ENCODE peak calls at places on chromosomes 2 and 18, in six cellular contexts. R is ACHN; J is naive thymus-derived CD8-positive, alpha-beta T cell; P is NCI-H2081; H is A549; T is T-helper 17 cell. Y is an unnamed sample.

GRCh38 chr2:123738643-123739042 is 286.4 kb upstream of the CNTNAP5 start:
- DNase-seq in R (no peak), J (no peak), P (no peak), H (no peak), T (no peak), Y (no peak)

GRCh38 chr2:230942371-230942770 is 17.3 kb upstream of the GPR55 start:
- DNase-seq in R (no peak), J (no peak), P (no peak), H (no peak), T (no peak), Y (no peak)

GRCh38 chr2:239751719-239752355 is 273.3 kb downstream of the NDUFA10 start:
- DNase-seq in R (no peak), J (peak; percentile 27), P (no peak), H (no peak), T (no peak), Y (no peak)

GRCh38 chr18:567119-567518 is 13.1 kb upstream of the CETN1 start:
- DNase-seq in R (no peak), J (no peak), P (no peak), H (no peak), T (no peak), Y (no peak)

GRCh38 chr2:181465686-181466375 is 8.6 kb downstream of the ITGA4 start:
- DNase-seq in R (no peak), J (no peak), P (no peak), H (no peak), T (no peak), Y (no peak)

GRCh38 chr2:212915121-212915782 is 236.2 kb downstream of the IKZF2 start:
- DNase-seq in R (no peak), J (no peak), P (no peak), H (no peak), T (no peak), Y (no peak)

GRCh38 chr18:13514558-13514957 is 211.8 kb downstream of the FAM210A start:
- DNase-seq in R (no peak), J (no peak), P (no peak), H (no peak), T (no peak), Y (no peak)

GRCh38 chr2:44277541-44277940 is 2.3 kb downstream of the SLC3A1 start:
- DNase-seq in R (no peak), J (no peak), P (no peak), H (no peak), T (no peak), Y (no peak)

GRCh38 chr2:100852447-100852846 is 32.5 kb downstream of the NPAS2 start:
- DNase-seq in R (no peak), J (no peak), P (no peak), H (no peak), T (no peak), Y (no peak)

GRCh38 chr18:12597775-12598174 is 60.1 kb downstream of the SPIRE1 start:
- DNase-seq in R (peak; percentile 80), J (no peak), P (no peak), H (peak; percentile 80), T (no peak), Y (no peak)

GRCh38 chr2:215060851-215061541 is 77.4 kb downstream of the ABCA12 start:
- DNase-seq in R (no peak), J (no peak), P (peak; percentile 39), H (no peak), T (no peak), Y (peak; percentile 3)

GRCh38 chr2:10410716-10411437 is 37.2 kb downstream of the ODC1 start:
- DNase-seq in R (no peak), J (no peak), P (peak; percentile 30), H (no peak), T (no peak), Y (no peak)

GRCh38 chr18:22106536-22107292 is 62.7 kb upstream of the GATA6 start:
- DNase-seq in R (no peak), J (no peak), P (no peak), H (peak; percentile 17), T (no peak), Y (no peak)

GRCh38 chr2:86793752-86794151 is 3.0 kb upstream of the CD8A start:
- DNase-seq in R (no peak), J (no peak), P (no peak), H (no peak), T (no peak), Y (no peak)

GRCh38 chr2:1976725-1977416 is 232.6 kb upstream of the PXDN start:
- DNase-seq in R (no peak), J (no peak), P (no peak), H (no peak), T (no peak), Y (no peak)

GRCh38 chr2:28674062-28674712 is 77.4 kb upstream of the PPP1CB start:
- DNase-seq in R (no peak), J (no peak), P (no peak), H (no peak), T (no peak), Y (no peak)

GRCh38 chr18:1995041-1995612 is 576.2 kb downstream of the METTL4 start:
- DNase-seq in R (no peak), J (no peak), P (no peak), H (no peak), T (no peak), Y (no peak)

GRCh38 chr2:162890690-162891311 is 52.2 kb upstream of the KCNH7 start:
- DNase-seq in R (peak; percentile 78), J (no peak), P (peak; percentile 66), H (peak; percentile 75), T (no peak), Y (peak; percentile 55)

GRCh38 chr18:65737346-65737745 is 13.5 kb upstream of the CDH7 start:
- DNase-seq in R (no peak), J (no peak), P (peak; percentile 37), H (no peak), T (no peak), Y (no peak)

GRCh38 chr2:74249406-74250122 is 51.1 kb downstream of the MTHFD2 start:
- DNase-seq in R (no peak), J (no peak), P (no peak), H (no peak), T (no peak), Y (no peak)

GRCh38 chr18:79934311-79935097 is 16.9 kb downstream of the SLC66A2 start:
- DNase-seq in R (no peak), J (no peak), P (no peak), H (no peak), T (no peak), Y (no peak)

GRCh38 chr2:189466656-189467055 is 25.4 kb downstream of the WDR75 start:
- DNase-seq in R (peak; percentile 57), J (no peak), P (no peak), H (peak; percentile 51), T (no peak), Y (no peak)

GRCh38 chr18:50879302-50880107 is 587 bp downstream of the ME2 start:
- DNase-seq in R (peak; percentile 39), J (no peak), P (no peak), H (peak; percentile 38), T (no peak), Y (no peak)

GRCh38 chr2:131572175-131572574 is 44.5 kb downstream of the CCDC74A start:
- DNase-seq in R (no peak), J (no peak), P (no peak), H (no peak), T (no peak), Y (no peak)

GRCh38 chr2:120845281-120845680 is 109.6 kb downstream of the GLI2 start:
- DNase-seq in R (no peak), J (no peak), P (no peak), H (no peak), T (no peak), Y (no peak)

GRCh38 chr2:19774788-19775156 is 127.0 kb downstream of the TTC32 start:
- DNase-seq in R (no peak), J (no peak), P (no peak), H (no peak), T (no peak), Y (no peak)

GRCh38 chr2:149017116-149017985 is 21.1 kb upstream of the LYPD6B start:
- DNase-seq in R (peak; percentile 72), J (peak; percentile 68), P (peak; percentile 85), H (peak; percentile 68), T (peak; percentile 42), Y (peak; percentile 68)

GRCh38 chr2:86238354-86238753 is 39.1 kb downstream of the MRPL35 start:
- DNase-seq in R (no peak), J (peak; percentile 37), P (no peak), H (no peak), T (no peak), Y (no peak)

GRCh38 chr2:27707462-27708256 is 44.0 kb downstream of the SLC4A1AP start:
- DNase-seq in R (no peak), J (no peak), P (no peak), H (no peak), T (no peak), Y (no peak)

GRCh38 chr2:104834431-104834830 is 19.5 kb upstream of the POU3F3 start:
- DNase-seq in R (no peak), J (no peak), P (no peak), H (no peak), T (no peak), Y (no peak)

GRCh38 chr2:237208373-237209045 is 122.8 kb downstream of the COPS8 start:
- DNase-seq in R (no peak), J (no peak), P (no peak), H (no peak), T (no peak), Y (no peak)

GRCh38 chr2:133421516-133422324 is 146.5 kb downstream of the NCKAP5 start:
- DNase-seq in R (peak; percentile 56), J (no peak), P (no peak), H (peak; percentile 59), T (no peak), Y (peak; percentile 39)

GRCh38 chr2:123688504-123688903 is 336.6 kb upstream of the CNTNAP5 start:
- DNase-seq in R (no peak), J (no peak), P (no peak), H (no peak), T (no peak), Y (no peak)

GRCh38 chr18:9850297-9850696 is 35.5 kb upstream of the TXNDC2 start:
- DNase-seq in R (no peak), J (no peak), P (no peak), H (no peak), T (no peak), Y (no peak)